ENCODE peak calls at places on chromosome 6, in ten cellular contexts. E is COLO829; D is AML-193; P is A172; U is activated naive CD4-positive, alpha-beta T cell treated with anti-CD3 and anti-CD28 coated beads, Interleukin-2, amount 10 ng/mL, durations not matched to agents 7 days and 5 days; Q is spleen; W is left kidney; X is CD8-positive, alpha-beta T cell; C is Kasumi-1; I is effector memory CD8-positive, alpha-beta T cell. V is an unnamed sample.

GRCh38 chr6:154179443-154179842 is 140.4 kb downstream of the OPRM1 start:
- DNase-seq in E (no peak), D (no peak), Q (no peak), I (no peak), C (no peak), P (no peak), X (no peak), U (no peak), W (no peak), V (no peak)

GRCh38 chr6:106885659-106886058 is 88.9 kb downstream of the CD24 start:
- DNase-seq in E (no peak), C (no peak), W (no peak), U (no peak), X (no peak), D (no peak), P (no peak), Q (no peak), I (no peak), V (no peak)

GRCh38 chr6:15510121-15510520 is 152.7 kb downstream of the DTNBP1 start:
- DNase-seq in P (no peak), D (no peak), Q (peak), W (no peak), I (no peak), E (no peak), U (no peak), X (no peak), C (no peak), V (no peak)

GRCh38 chr6:151682922-151683321 is 124.6 kb upstream of the ESR1 start:
- DNase-seq in U (no peak), E (no peak), P (no peak), I (no peak), X (no peak), D (no peak), C (no peak), Q (no peak), W (no peak), V (no peak)

GRCh38 chr6:139147628-139148027 is 12.7 kb downstream of the HECA start:
- DNase-seq in X (no peak), P (no peak), E (no peak), Q (no peak), D (no peak), U (no peak), C (no peak), W (no peak), I (no peak), V (peak)

GRCh38 chr6:81937296-81937937 is 184.9 kb upstream of the TENT5A start:
- DNase-seq in U (no peak), X (no peak), P (peak), C (no peak), I (no peak), Q (no peak), E (no peak), D (no peak), W (no peak), V (peak)

GRCh38 chr6:111782161-111782809 is 91.0 kb downstream of the FYN start:
- DNase-seq in W (no peak), X (no peak), U (no peak), D (no peak), I (no peak), C (no peak), P (no peak), Q (no peak), E (no peak), V (no peak)

GRCh38 chr6:111456208-111456607 is 26.8 kb downstream of the REV3L start:
- DNase-seq in Q (no peak), C (no peak), U (no peak), X (no peak), D (no peak), P (no peak), I (no peak), E (no peak), W (no peak), V (no peak)

GRCh38 chr6:127971945-127972391 is 71.1 kb upstream of the THEMIS start:
- DNase-seq in W (no peak), Q (no peak), E (peak), I (peak), X (peak), D (no peak), P (peak), C (peak), U (peak), V (no peak)

GRCh38 chr6:138963531-138963930 is 24.5 kb downstream of the REPS1 start:
- DNase-seq in I (no peak), X (no peak), U (no peak), W (no peak), E (no peak), Q (no peak), P (no peak), C (no peak), D (no peak), V (no peak)

GRCh38 chr6:165298426-165298825 is 11.0 kb downstream of the C6orf118 start:
- DNase-seq in E (peak), P (no peak), C (no peak), X (no peak), D (no peak), W (no peak), Q (no peak), I (no peak), U (no peak), V (no peak)

GRCh38 chr6:21992178-21992967 is 304.5 kb downstream of the PRL start:
- DNase-seq in C (peak), Q (no peak), P (peak), E (peak), W (no peak), X (no peak), D (no peak), U (no peak), I (no peak), V (no peak)

GRCh38 chr6:136503303-136503702 is 46.9 kb downstream of the MAP7 start:
- DNase-seq in Q (no peak), D (no peak), P (no peak), C (no peak), U (no peak), X (no peak), W (no peak), I (no peak), E (no peak), V (no peak)

GRCh38 chr6:42431356-42431755 is 20.4 kb downstream of the TRERF1 start:
- DNase-seq in Q (no peak), X (no peak), D (no peak), P (no peak), I (no peak), W (peak), U (no peak), E (no peak), C (no peak), V (no peak)

GRCh38 chr6:41536884-41537347 is 9.3 kb upstream of the FOXP4 start:
- DNase-seq in E (no peak), U (no peak), W (peak), D (peak), P (peak), X (no peak), I (no peak), Q (no peak), C (peak), V (no peak)

GRCh38 chr6:14635195-14635594 is 517.6 kb downstream of the CD83 start:
- DNase-seq in D (no peak), W (no peak), P (no peak), I (peak), Q (peak), C (no peak), U (peak), X (peak), E (no peak), V (no peak)

GRCh38 chr6:115765966-115766365 is 294.7 kb downstream of the FRK start:
- DNase-seq in Q (no peak), I (no peak), E (no peak), X (no peak), U (no peak), P (no peak), D (no peak), C (no peak), W (no peak), V (no peak)

GRCh38 chr6:41200296-41200900 is 551 bp downstream of the TREML2 start:
- DNase-seq in D (peak), E (no peak), P (peak), X (peak), U (peak), Q (peak), W (peak), I (peak), C (peak), V (peak)

GRCh38 chr6:138098306-138098705 is 8.9 kb downstream of the PERP start:
- DNase-seq in D (no peak), W (no peak), C (no peak), Q (no peak), U (no peak), I (no peak), X (no peak), E (no peak), P (no peak), V (no peak)

GRCh38 chr6:31293343-31293742 is 21.5 kb upstream of the HLA-C start:
- DNase-seq in E (peak), X (no peak), W (peak), U (no peak), C (no peak), I (no peak), P (peak), Q (no peak), D (no peak), V (no peak)

GRCh38 chr6:144351338-144351737 is 66.2 kb downstream of the UTRN start:
- DNase-seq in P (no peak), X (no peak), U (peak), W (no peak), C (peak), E (no peak), D (no peak), I (no peak), Q (no peak), V (no peak)

GRCh38 chr6:50586074-50586473 is 127.3 kb upstream of the TFAP2D start:
- DNase-seq in E (no peak), I (no peak), X (no peak), C (no peak), P (no peak), D (no peak), U (no peak), Q (no peak), W (peak), V (no peak)

GRCh38 chr6:15521516-15521915 is 141.3 kb downstream of the DTNBP1 start:
- DNase-seq in W (no peak), P (no peak), U (no peak), C (no peak), D (no peak), Q (no peak), I (no peak), X (no peak), E (peak), V (no peak)

GRCh38 chr6:5157744-5158143 is 72.6 kb downstream of the PPP1R3G start:
- DNase-seq in P (no peak), U (no peak), W (peak), I (no peak), X (no peak), E (no peak), C (no peak), D (no peak), Q (no peak), V (no peak)

GRCh38 chr6:118580585-118581419 is 32.7 kb downstream of the PLN start:
- DNase-seq in U (peak), P (peak), X (peak), E (peak), C (peak), Q (no peak), I (peak), W (peak), D (peak), V (peak)

GRCh38 chr6:159727717-159728440 is 573 bp downstream of the WTAP start:
- DNase-seq in I (no peak), X (no peak), Q (no peak), U (peak), W (peak), P (no peak), D (no peak), E (no peak), C (no peak), V (peak)

GRCh38 chr6:48541669-48542068 is 430.7 kb upstream of the PTCHD4 start:
- DNase-seq in Q (no peak), C (no peak), E (no peak), W (no peak), D (no peak), U (no peak), I (no peak), P (no peak), X (no peak), V (no peak)

GRCh38 chr6:10276106-10276505 is 138.8 kb downstream of the TFAP2A start:
- DNase-seq in U (no peak), I (no peak), W (no peak), C (no peak), E (no peak), P (peak), Q (no peak), X (no peak), D (no peak), V (no peak)

GRCh38 chr6:75843401-75843800 is 94.4 kb downstream of the MYO6 start:
- DNase-seq in C (no peak), I (no peak), U (no peak), D (no peak), X (no peak), Q (no peak), E (no peak), P (no peak), W (no peak), V (no peak)

GRCh38 chr6:13715444-13715883 is 3.8 kb upstream of the RANBP9 start:
- DNase-seq in X (no peak), E (no peak), Q (no peak), I (no peak), W (no peak), P (no peak), D (peak), C (no peak), U (no peak), V (no peak)

GRCh38 chr6:130713144-130713543 is 114.1 kb upstream of the SMLR1 start:
- DNase-seq in X (no peak), I (no peak), U (no peak), E (no peak), P (no peak), D (no peak), C (no peak), Q (no peak), W (peak), V (no peak)

GRCh38 chr6:465531-466348 is 74.2 kb downstream of the IRF4 start:
- DNase-seq in U (no peak), I (no peak), C (no peak), W (no peak), Q (no peak), X (no peak), D (no peak), P (no peak), E (no peak), V (no peak)

GRCh38 chr6:158121335-158121734 is 46.7 kb downstream of the SERAC1 start:
- DNase-seq in Q (no peak), U (no peak), I (no peak), C (no peak), W (no peak), X (no peak), P (no peak), E (no peak), D (no peak), V (no peak)

GRCh38 chr6:34391023-34391485 is 1.4 kb downstream of the NUDT3 start:
- DNase-seq in E (no peak), P (peak), X (no peak), I (no peak), W (peak), U (no peak), Q (peak), D (peak), C (peak), V (peak)

GRCh38 chr6:161236091-161236633 is 37.7 kb downstream of the AGPAT4 start:
- DNase-seq in I (no peak), D (no peak), X (no peak), C (no peak), E (no peak), P (no peak), U (no peak), Q (no peak), W (no peak), V (no peak)

GRCh38 chr6:7052441-7052936 is 55.3 kb upstream of the RREB1 start:
- DNase-seq in D (no peak), W (peak), I (no peak), P (peak), E (no peak), C (peak), U (no peak), X (peak), Q (peak), V (no peak)

GRCh38 chr6:134437376-134437775 is 119.5 kb upstream of the SGK1 start:
- DNase-seq in Q (no peak), W (no peak), E (no peak), X (no peak), P (peak), I (no peak), U (peak), D (peak), C (no peak), V (peak)

GRCh38 chr6:125944434-125944816 is 12.1 kb upstream of the HINT3 start:
- DNase-seq in C (peak), Q (no peak), U (no peak), D (peak), X (no peak), W (peak), I (no peak), P (peak), E (no peak), V (peak)

GRCh38 chr6:111600588-111601440 is 4.9 kb downstream of the TRAF3IP2 start:
- DNase-seq in D (no peak), C (no peak), U (no peak), W (no peak), Q (no peak), I (no peak), E (no peak), X (no peak), P (no peak), V (no peak)